ENCODE peak calls at places on chromosomes 13 and 19, in seven cellular contexts. R is AG10803; E is nephron progenitor cell; Z is GM13977; Y is WTC11; T is CD4-positive, alpha-beta T cell; J is CD8-positive, alpha-beta T cell. Q is an unnamed sample.

GRCh38 chr13:65679240-65679639 is 1550.9 kb downstream of the PCDH9 start:
- DNase-seq in T (no peak), Z (no peak), R (peak), E (no peak), Y (no peak), J (no peak), Q (no peak)

GRCh38 chr19:13599681-13600080 is 93.4 kb upstream of the CACNA1A start:
- DNase-seq in J (no peak), T (no peak), R (no peak), Y (no peak), E (no peak), Z (no peak), Q (no peak)

GRCh38 chr13:98454389-98454881 is 122.5 kb downstream of the STK24 start:
- DNase-seq in R (peak), J (no peak), E (no peak), T (no peak), Y (no peak), Z (no peak), Q (no peak)

GRCh38 chr13:72504026-72504925 is 223.2 kb downstream of the MZT1 start:
- DNase-seq in R (no peak), E (no peak), Z (no peak), Y (no peak), T (no peak), J (no peak), Q (no peak)

GRCh38 chr19:16893686-16893990 is 4.8 kb downstream of the F2RL3 start:
- DNase-seq in Z (peak), E (no peak), R (no peak), J (no peak), T (no peak), Y (no peak), Q (no peak)

GRCh38 chr13:80054806-80055205 is 286.1 kb downstream of the SPRY2 start:
- DNase-seq in Z (no peak), R (peak), Y (no peak), J (no peak), E (no peak), T (no peak), Q (no peak)

GRCh38 chr19:42280761-42281174 is 11.7 kb downstream of the CIC start:
- DNase-seq in R (peak), T (no peak), J (no peak), Y (no peak), E (no peak), Z (no peak), Q (no peak)

GRCh38 chr19:22532388-22533310 is 101.5 kb upstream of the ZNF492 start:
- DNase-seq in J (no peak), Y (no peak), Z (no peak), T (no peak), R (no peak), E (no peak), Q (no peak)

GRCh38 chr13:48303331-48304131 is at the start of gene RB1:
- DNase-seq in J (peak), E (peak), Y (peak), T (peak), R (peak), Z (peak), Q (peak)

GRCh38 chr13:80551650-80552497 is 210.9 kb upstream of the SPRY2 start:
- DNase-seq in Z (no peak), Y (no peak), E (no peak), R (no peak), J (no peak), T (no peak), Q (no peak)

GRCh38 chr13:35502456-35502855 is 26.0 kb upstream of the MAB21L1 start:
- DNase-seq in Y (no peak), E (no peak), T (no peak), J (no peak), Z (no peak), R (no peak), Q (no peak)

GRCh38 chr13:36965767-36966166 is 33.4 kb downstream of the ALG5 start:
- DNase-seq in Z (no peak), J (no peak), E (no peak), Y (no peak), T (no peak), R (peak), Q (no peak)

GRCh38 chr13:73075546-73075945 is 16.7 kb downstream of the KLF5 start:
- DNase-seq in J (no peak), E (peak), Z (no peak), T (no peak), Y (peak), R (no peak), Q (no peak)

GRCh38 chr13:50908371-50908770 is 1.2 kb upstream of the RNASEH2B start:
- DNase-seq in E (no peak), Z (no peak), T (no peak), J (no peak), Y (no peak), R (no peak), Q (no peak)

GRCh38 chr19:14072535-14073231 is at the start of gene MISP3:
- DNase-seq in E (peak), Y (no peak), T (no peak), Z (no peak), R (no peak), J (no peak), Q (no peak)

GRCh38 chr13:99311137-99311536 is 3.9 kb upstream of the GPR183 start:
- DNase-seq in E (no peak), T (no peak), R (no peak), Y (no peak), J (no peak), Z (no peak), Q (no peak)

GRCh38 chr13:78750735-78751134 is 91.8 kb upstream of the OBI1 start:
- DNase-seq in E (no peak), T (no peak), R (no peak), Y (no peak), Z (no peak), J (no peak), Q (no peak)

GRCh38 chr19:13764821-13765394 is 586 bp downstream of the MRI1 start:
- DNase-seq in Y (peak), T (peak), J (no peak), E (peak), R (no peak), Z (peak), Q (no peak)

GRCh38 chr13:84192125-84192524 is 309.9 kb upstream of the SLITRK1 start:
- DNase-seq in J (no peak), R (peak), T (no peak), Z (no peak), Y (no peak), E (no peak), Q (no peak)

GRCh38 chr19:12913871-12914690 is 5.0 kb downstream of the SYCE2 start:
- DNase-seq in Y (no peak), Z (no peak), T (peak), E (no peak), J (peak), R (peak), Q (no peak)

GRCh38 chr19:18657590-18658365 is 20.9 kb downstream of the KLHL26 start:
- DNase-seq in Y (no peak), J (no peak), E (no peak), T (no peak), Z (peak), R (peak), Q (peak)

GRCh38 chr19:14061081-14061749 is 661 bp downstream of the PALM3 start:
- DNase-seq in Z (no peak), E (no peak), J (no peak), T (no peak), Y (no peak), R (no peak), Q (no peak)

GRCh38 chr19:39941615-39942507 is 7.4 kb upstream of the FCGBP start:
- DNase-seq in Y (no peak), T (peak), Z (peak), R (no peak), E (no peak), J (no peak), Q (no peak)

GRCh38 chr13:93079294-93079693 is 147.3 kb upstream of the GPC6 start:
- DNase-seq in E (no peak), Y (no peak), Z (no peak), T (no peak), J (no peak), R (no peak), Q (no peak)

GRCh38 chr13:31670831-31671617 is 68.3 kb upstream of the RXFP2 start:
- DNase-seq in E (no peak), Z (no peak), Y (no peak), R (peak), J (no peak), T (no peak), Q (no peak)

GRCh38 chr13:99442273-99442895 is 58.9 kb upstream of the TM9SF2 start:
- DNase-seq in Z (no peak), R (peak), Y (peak), J (no peak), T (peak), E (peak), Q (no peak)

GRCh38 chr13:73421310-73421912 is 362.6 kb downstream of the KLF5 start:
- DNase-seq in J (no peak), R (no peak), T (no peak), Z (no peak), E (no peak), Y (no peak), Q (no peak)

GRCh38 chr13:76293751-76294150 is 592.5 kb downstream of the KCTD12 start:
- DNase-seq in R (peak), J (no peak), Y (no peak), Z (no peak), E (no peak), T (no peak), Q (no peak)

GRCh38 chr19:2841858-2842574 is 741 bp downstream of the ZNF555 start:
- DNase-seq in J (no peak), T (no peak), Y (no peak), R (no peak), Z (peak), E (no peak), Q (no peak)

GRCh38 chr19:16754207-16754806 is 34.7 kb downstream of the NWD1 start:
- DNase-seq in E (no peak), Y (no peak), R (no peak), T (no peak), Z (no peak), J (no peak), Q (no peak)

GRCh38 chr13:25286308-25286968 is 850 bp downstream of the MTMR6 start:
- DNase-seq in E (peak), T (peak), Y (no peak), Z (peak), J (no peak), R (peak), Q (no peak)

GRCh38 chr13:112766336-112766735 is 76.5 kb downstream of the ATP11A start:
- DNase-seq in R (no peak), Y (no peak), Z (no peak), E (no peak), J (no peak), T (no peak), Q (no peak)

GRCh38 chr13:27632214-27632613 is 10.5 kb downstream of the POLR1D start:
- DNase-seq in Z (no peak), T (no peak), R (no peak), E (no peak), J (no peak), Y (no peak), Q (no peak)

GRCh38 chr13:81017525-81018152 is 676.7 kb upstream of the SPRY2 start:
- DNase-seq in Y (no peak), J (no peak), E (peak), T (no peak), Z (peak), R (peak), Q (peak)

GRCh38 chr13:59666504-59666903 is 497.2 kb downstream of the DIAPH3 start:
- DNase-seq in R (no peak), Z (no peak), J (no peak), Y (no peak), E (no peak), T (no peak), Q (peak)

GRCh38 chr13:59664586-59664985 is 499.1 kb downstream of the DIAPH3 start:
- DNase-seq in J (no peak), T (no peak), Y (no peak), E (no peak), Z (no peak), R (no peak), Q (no peak)

GRCh38 chr13:59665184-59665583 is 498.5 kb downstream of the DIAPH3 start:
- DNase-seq in E (no peak), Y (no peak), J (no peak), R (no peak), Z (no peak), T (no peak), Q (no peak)

GRCh38 chr13:59665736-59666135 is 498.0 kb downstream of the DIAPH3 start:
- DNase-seq in Z (no peak), R (no peak), E (no peak), T (no peak), Y (no peak), J (no peak), Q (no peak)

DNA sequence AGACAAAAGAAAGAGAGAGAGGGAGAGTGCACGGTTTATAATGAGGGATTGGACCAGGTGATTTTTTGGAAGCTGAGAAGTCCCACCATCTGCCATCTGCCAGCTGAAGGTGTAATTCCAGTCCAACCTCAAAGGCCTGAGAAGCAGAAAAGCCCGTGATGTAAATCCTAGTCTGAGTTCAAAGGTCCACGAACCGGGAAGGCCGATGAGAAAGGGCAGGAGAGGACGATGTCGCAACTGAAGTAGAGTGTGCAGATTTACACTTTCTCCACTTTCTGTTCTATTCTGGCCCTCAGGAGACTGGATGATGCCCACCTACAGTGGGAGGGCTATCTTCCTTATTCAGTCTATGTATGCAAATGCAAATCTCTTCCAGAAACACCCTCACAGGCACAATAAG is 500.0 kb downstream of the DIAPH3 start:
- DNase-seq in Y (no peak), E (no peak), Z (no peak), T (no peak), J (no peak), R (no peak), Q (no peak)
- TF ChIP-seq CTCF in Y (no peak), E (no peak), Z (no peak), T (no peak), J (no peak), R (no peak), Q (no peak)

GRCh38 chr19:10392120-10392519 is 11.2 kb downstream of the CDC37 start:
- DNase-seq in E (no peak), Z (no peak), R (no peak), Y (no peak), J (no peak), T (no peak), Q (no peak)
- TF ChIP-seq CTCF in E (no peak), Z (no peak), R (no peak), Y (no peak), J (no peak), T (no peak), Q (no peak)

DNA sequence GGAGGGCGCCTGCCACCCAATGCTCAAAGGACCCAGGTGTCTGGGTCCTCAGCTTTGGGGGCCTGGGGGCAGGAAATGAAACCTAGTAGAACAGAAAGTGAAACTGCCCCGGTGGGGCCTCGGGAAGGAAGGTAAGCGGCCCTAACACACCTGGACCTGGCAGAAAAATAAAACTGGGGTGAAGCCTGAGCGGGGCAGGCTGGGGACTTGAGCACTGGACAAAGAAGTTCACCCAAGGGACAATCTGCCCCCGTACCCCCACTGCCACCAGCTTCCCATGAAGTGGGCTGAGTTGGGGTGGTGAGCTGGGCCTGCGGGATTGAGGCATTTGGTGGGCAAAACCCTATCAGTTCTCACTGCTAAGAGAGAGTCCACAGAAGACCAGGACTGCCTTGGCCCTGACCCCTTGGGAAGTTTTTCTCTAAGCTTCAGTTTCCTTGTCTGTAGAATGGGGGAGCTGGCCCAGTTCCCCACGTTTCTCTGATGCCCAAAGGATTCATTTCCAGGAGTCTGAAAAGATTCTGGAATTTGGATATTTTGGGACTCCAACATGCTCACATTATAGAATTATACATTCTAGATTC is 2.3 kb downstream of the PRKD2 start:
- DNase-seq in Y (no peak), J (peak), R (no peak), E (no peak), T (no peak), Z (peak), Q (no peak)
- TF ChIP-seq CTCF in Y (no peak), J (no peak), R (no peak), E (no peak), T (no peak), Z (no peak), Q (no peak)

DNA sequence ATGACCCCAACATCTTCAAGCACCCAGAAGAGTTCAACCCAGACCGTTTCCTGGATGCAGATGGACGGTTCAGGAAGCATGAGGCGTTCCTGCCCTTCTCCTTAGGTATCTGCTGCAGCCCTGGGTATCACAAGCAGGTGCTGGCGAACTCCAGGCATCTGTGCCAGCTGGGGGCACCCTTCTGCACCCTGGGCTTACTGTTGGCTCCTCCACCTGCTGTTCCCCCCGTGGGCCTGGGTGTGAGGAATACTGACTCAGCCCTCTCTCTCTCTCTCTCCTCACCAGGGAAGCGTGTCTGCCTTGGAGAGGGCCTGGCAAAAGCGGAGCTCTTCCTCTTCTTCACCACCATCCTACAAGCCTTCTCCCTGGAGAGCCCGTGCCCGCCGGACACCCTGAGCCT is 13.0 kb downstream of the CYP2S1 start:
- DNase-seq in E (no peak), T (no peak), R (no peak), J (no peak), Z (no peak), Y (no peak), Q (no peak)
- TF ChIP-seq CTCF in E (no peak), T (no peak), R (no peak), J (no peak), Z (peak), Y (no peak), Q (no peak)

DNA sequence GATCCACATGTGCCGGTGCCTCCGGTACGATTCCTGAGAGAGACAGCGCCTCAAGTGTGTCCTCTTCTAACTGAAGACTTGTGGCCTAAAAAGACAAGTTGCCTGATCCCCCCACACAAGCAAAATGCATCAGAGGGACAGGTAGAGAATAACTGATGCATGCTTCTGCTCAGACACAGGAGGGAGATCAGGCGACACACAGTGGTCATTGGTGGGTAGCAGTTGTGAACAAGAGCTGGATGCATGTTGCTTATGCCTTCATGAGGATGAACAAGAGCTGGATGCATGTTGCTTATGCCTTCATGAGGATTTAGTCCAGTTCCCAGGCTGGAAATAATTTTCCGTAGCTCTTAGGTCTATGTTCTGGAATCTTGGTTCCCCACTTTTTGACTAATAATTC is 505.6 kb downstream of the MYO16 start:
- DNase-seq in T (no peak), J (no peak), Y (no peak), Z (no peak), E (no peak), R (no peak), Q (no peak)
- TF ChIP-seq CTCF in T (no peak), J (no peak), Y (no peak), Z (no peak), E (no peak), R (no peak), Q (no peak)

GRCh38 chr13:52359534-52359933 is 46.4 kb downstream of the THSD1 start:
- DNase-seq in R (peak), Z (no peak), E (no peak), T (no peak), Y (no peak), J (no peak), Q (no peak)

GRCh38 chr13:52356327-52356726 is 49.6 kb downstream of the THSD1 start:
- DNase-seq in R (peak), Z (no peak), T (no peak), J (no peak), Y (no peak), E (no peak), Q (no peak)

GRCh38 chr13:52361225-52361624 is 44.7 kb downstream of the THSD1 start:
- DNase-seq in Z (no peak), T (no peak), E (no peak), J (no peak), Y (no peak), R (no peak), Q (no peak)
- TF ChIP-seq CTCF in Z (no peak), T (no peak), E (no peak), J (no peak), Y (no peak), R (no peak), Q (no peak)

GRCh38 chr13:102484329-102484728 is 82.5 kb upstream of the FGF14 start:
- DNase-seq in Y (no peak), Z (no peak), T (no peak), J (no peak), E (no peak), R (no peak), Q (no peak)
- TF ChIP-seq CTCF in Y (no peak), Z (no peak), T (no peak), J (no peak), E (peak), R (no peak), Q (no peak)

GRCh38 chr19:50720921-50721291 is 1.3 kb upstream of the SHANK1 start:
- DNase-seq in Y (peak), T (no peak), E (peak), R (peak), J (no peak), Z (no peak), Q (no peak)
- TF ChIP-seq CTCF in Y (no peak), T (no peak), E (no peak), R (peak), J (no peak), Z (no peak), Q (no peak)